ENCODE peak calls at places on chromosomes 11 and 22, in four cellular contexts. H, R, I and Z are unnamed samples.

GRCh38 chr11:3826721-3827120 is 14.0 kb downstream of the RHOG start:
- DNase-seq in R (no peak), H (no peak), I (no peak), Z (no peak)

GRCh38 chr11:30322826-30323710 is at the start of gene ARL14EP:
- DNase-seq in R (peak), I (peak), H (peak), Z (peak)

GRCh38 chr22:17199131-17199731 is 20.0 kb downstream of the ADA2 start:
- DNase-seq in H (no peak), I (peak), R (no peak), Z (peak)

GRCh38 chr22:24331468-24332440 is 61.1 kb downstream of the SPECC1L start:
- DNase-seq in R (no peak), I (peak), H (no peak), Z (no peak)

GRCh38 chr11:31870609-31871309 is 59.6 kb upstream of the PAX6 start:
- DNase-seq in R (no peak), I (peak), H (peak), Z (peak)

GRCh38 chr22:22408731-22409696 is 99.5 kb downstream of the ZNF280B start:
- DNase-seq in R (no peak), I (peak), H (no peak), Z (peak)

GRCh38 chr22:35569916-35570315 is 29.3 kb downstream of the RASD2 start:
- DNase-seq in R (no peak), H (no peak), I (no peak), Z (no peak)

GRCh38 chr11:77548552-77549439 is 41.0 kb upstream of the AQP11 start:
- DNase-seq in H (no peak), R (no peak), I (no peak), Z (no peak)

GRCh38 chr11:1043563-1044096 is 7.1 kb upstream of the MUC6 start:
- DNase-seq in I (no peak), R (peak), H (no peak), Z (no peak)

GRCh38 chr11:57751676-57752253 is at the start of gene BTBD18:
- DNase-seq in I (peak), H (peak), R (no peak), Z (no peak)

GRCh38 chr22:44462246-44463015 is 35.6 kb downstream of the RTL6 start:
- DNase-seq in H (no peak), R (no peak), I (no peak), Z (no peak)

GRCh38 chr11:94938399-94939055 is 34.8 kb downstream of the CWC15 start:
- DNase-seq in R (no peak), I (peak), H (no peak), Z (no peak)